ENCODE peak calls at places on chromosomes 13 and 19, in four cellular contexts. F, P, W and D are unnamed samples.

GRCh38 chr13:32530841-32531253 is 7.7 kb downstream of the N4BP2L2 start:
- DNase-seq in W (no peak), P (peak), F (no peak), D (no peak)

GRCh38 chr13:60009300-60010248 is 154.2 kb downstream of the DIAPH3 start:
- DNase-seq in P (no peak), W (no peak), F (no peak), D (no peak)

GRCh38 chr13:61414686-61415664 is 674 bp downstream of the PCDH20 start:
- DNase-seq in P (no peak), W (peak), F (no peak), D (peak)

GRCh38 chr13:99353836-99354235 is 46.6 kb upstream of the GPR183 start:
- DNase-seq in F (no peak), W (no peak), P (peak), D (no peak)

GRCh38 chr19:383922-384800 is 24.8 kb downstream of the C2CD4C start:
- DNase-seq in F (no peak), P (no peak), W (peak), D (no peak)

GRCh38 chr19:12202250-12202649 is 39.4 kb downstream of the ZNF136 start:
- DNase-seq in P (no peak), W (no peak), F (no peak), D (no peak)

GRCh38 chr19:18057557-18057956 is 29.2 kb downstream of the IL12RB1 start:
- DNase-seq in W (no peak), P (no peak), F (peak), D (no peak)

GRCh38 chr19:46221981-46222610 is 7.4 kb upstream of the IGFL1 start:
- DNase-seq in P (peak), W (no peak), F (peak), D (peak)

GRCh38 chr19:53102701-53103140 is 501 bp downstream of the ZNF160 start:
- DNase-seq in W (no peak), P (peak), F (peak), D (no peak)

GRCh38 chr19:10417598-10418280 is 2.6 kb upstream of the PDE4A start:
- DNase-seq in W (no peak), P (no peak), F (no peak), D (no peak)

GRCh38 chr19:32651729-32652140 is 23.2 kb downstream of the ANKRD27 start:
- DNase-seq in P (peak), W (no peak), F (no peak), D (peak)

GRCh38 chr13:97600438-97601080 is 166.6 kb downstream of the RAP2A start:
- DNase-seq in W (no peak), F (no peak), P (peak), D (no peak)

GRCh38 chr13:73672492-73672891 is 461.7 kb downstream of the KLF12 start:
- DNase-seq in W (no peak), F (no peak), P (no peak), D (peak)

GRCh38 chr19:33214621-33215020 is 11.0 kb downstream of the SLC7A10 start:
- DNase-seq in P (peak), F (no peak), W (no peak), D (peak)

GRCh38 chr19:48471836-48472235 is 2.7 kb downstream of the CYTH2 start:
- DNase-seq in P (no peak), F (no peak), W (no peak), D (no peak)

GRCh38 chr19:48470856-48471255 is 1.7 kb downstream of the CYTH2 start:
- DNase-seq in P (no peak), F (no peak), W (no peak), D (no peak)

GRCh38 chr19:48469056-48469881 is at the start of gene CYTH2:
- DNase-seq in F (peak), W (peak), P (peak), D (peak)

GRCh38 chr19:48468806-48469055 is 438 bp upstream of the CYTH2 start:
- DNase-seq in W (no peak), P (no peak), F (no peak), D (no peak)

DNA sequence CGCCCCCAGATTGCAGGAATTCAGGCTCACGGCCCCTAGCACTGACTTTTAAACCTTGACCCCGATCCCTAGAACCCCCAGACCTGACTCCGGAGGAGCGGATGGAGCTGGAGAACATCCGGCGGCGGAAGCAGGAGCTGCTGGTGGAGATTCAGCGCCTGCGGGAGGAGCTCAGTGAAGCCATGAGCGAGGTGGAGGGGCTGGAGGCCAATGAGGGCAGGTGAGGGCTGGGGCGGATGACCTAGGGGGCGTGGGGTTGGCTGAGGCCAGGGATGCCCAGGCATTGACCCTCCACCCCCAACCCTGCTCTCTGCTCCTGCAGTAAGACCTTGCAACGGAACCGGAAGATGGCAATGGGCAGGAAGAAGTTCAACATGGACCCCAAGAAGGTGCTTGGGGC is 1.1 kb downstream of the CYTH2 start:
- DNase-seq in F (no peak), P (no peak), W (no peak), D (no peak)
- H3K27ac ChIP-seq in F (peak), P (no peak), W (no peak), D (peak)

DNA sequence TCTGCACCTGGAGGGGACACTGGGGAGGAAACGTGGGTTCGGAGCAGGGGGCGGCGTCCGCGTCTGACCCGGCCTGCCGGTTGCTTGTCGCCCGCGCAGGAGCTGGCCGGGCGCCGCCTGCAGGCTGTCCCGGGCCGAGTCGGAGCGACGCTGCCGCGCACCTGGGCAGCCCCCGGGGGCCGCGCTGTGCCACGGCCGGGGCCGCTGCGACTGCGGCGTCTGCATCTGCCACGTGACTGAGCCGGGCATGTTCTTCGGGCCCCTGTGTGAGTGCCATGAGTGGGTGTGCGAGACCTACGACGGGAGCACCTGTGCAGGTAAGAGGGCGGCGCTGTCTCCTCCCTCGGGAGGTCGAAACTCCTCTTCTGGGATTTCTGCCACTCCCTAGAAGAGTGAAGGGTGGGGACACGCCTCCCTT is 1.3 kb downstream of the ITGBL1 start:
- DNase-seq in P (no peak), F (no peak), W (no peak), D (no peak)
- H3K27ac ChIP-seq in P (peak), F (no peak), W (no peak), D (peak)

DNA sequence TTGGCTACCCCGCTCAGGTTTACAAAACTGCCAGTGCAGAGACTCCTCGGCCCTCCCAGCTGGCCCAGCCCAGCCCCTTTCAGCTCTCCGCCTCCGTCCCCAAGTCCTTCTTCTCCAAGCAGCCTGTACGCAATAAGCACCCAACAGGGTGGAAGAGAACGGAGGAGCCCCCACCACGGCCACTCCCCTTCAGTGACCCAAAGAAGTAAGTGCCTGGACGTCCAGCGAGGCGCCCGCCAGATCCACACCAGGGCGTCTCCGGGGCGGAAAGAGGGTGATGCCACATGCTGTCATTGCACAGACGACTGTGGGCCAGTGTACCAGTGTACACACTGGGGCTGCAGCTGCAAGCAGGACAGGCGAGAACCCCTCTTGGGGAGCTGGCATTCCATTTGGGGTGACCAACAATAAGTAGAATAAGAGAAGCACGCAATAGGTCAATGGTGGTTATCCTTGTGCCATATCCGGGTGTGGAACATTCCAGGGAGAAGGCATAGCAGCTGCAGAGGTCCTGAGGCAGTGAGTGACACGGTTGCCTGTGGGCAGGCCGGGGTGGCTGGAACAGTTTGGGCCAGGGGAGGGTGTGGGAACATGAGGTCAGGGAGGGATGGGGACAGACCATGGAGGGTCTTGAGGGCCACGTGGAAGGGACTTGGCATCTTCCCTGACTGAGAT is 41.3 kb downstream of the DPF1 start:
- DNase-seq in P (no peak), W (no peak), F (no peak), D (no peak)
- H3K27ac ChIP-seq in P (no peak), W (no peak), F (no peak), D (no peak)

DNA sequence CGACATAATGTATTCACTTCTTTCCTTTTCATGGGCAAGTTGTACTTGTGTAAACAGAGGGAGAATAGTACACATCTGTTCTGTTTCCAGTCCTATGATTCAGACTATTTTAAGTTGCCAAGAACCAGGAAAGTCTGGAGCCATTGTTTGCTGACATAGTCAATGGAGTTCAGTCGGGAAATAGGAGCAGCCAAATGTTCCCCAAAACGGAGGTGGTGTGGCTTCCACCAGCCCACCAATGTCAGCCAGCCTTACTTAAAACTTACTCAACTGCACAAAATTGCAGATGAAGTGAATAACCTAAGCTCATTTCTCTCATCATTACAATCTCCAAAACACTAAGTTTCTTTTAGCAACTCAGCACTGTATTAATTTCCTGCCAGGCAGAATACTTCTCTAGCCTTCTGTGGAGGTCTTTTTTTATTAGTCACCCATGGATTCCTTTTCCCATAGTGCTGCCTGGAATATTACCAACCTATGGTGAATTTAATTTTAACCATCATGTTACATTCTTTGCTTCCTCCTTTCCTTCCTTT is 22.3 kb upstream of the CSNK1A1L start:
- DNase-seq in W (no peak), F (no peak), P (peak), D (no peak)
- H3K27ac ChIP-seq in W (no peak), F (no peak), P (peak), D (no peak)

GRCh38 chr19:40267601-40267997 is 17.5 kb downstream of the AKT2 start:
- DNase-seq in P (no peak), F (no peak), W (no peak), D (no peak)
- H3K27ac ChIP-seq in P (no peak), F (peak), W (no peak), D (no peak)

GRCh38 chr13:30388401-30389283 is 33.7 kb upstream of the UBE2L5 start:
- DNase-seq in F (peak), P (no peak), W (no peak), D (no peak)
- H3K27ac ChIP-seq in F (peak), P (no peak), W (no peak), D (no peak)

GRCh38 chr19:16328824-16329482 is 4.3 kb downstream of the KLF2 start:
- DNase-seq in W (no peak), P (no peak), F (no peak), D (no peak)

GRCh38 chr19:16330368-16330801 is 5.8 kb downstream of the KLF2 start:
- DNase-seq in W (no peak), F (peak), P (peak), D (peak)

GRCh38 chr19:16327911-16328823 is 3.5 kb downstream of the KLF2 start:
- DNase-seq in W (no peak), P (no peak), F (peak), D (peak)

GRCh38 chr19:16332991-16333624 is 8.5 kb downstream of the KLF2 start:
- DNase-seq in F (no peak), P (no peak), W (no peak), D (no peak)

DNA sequence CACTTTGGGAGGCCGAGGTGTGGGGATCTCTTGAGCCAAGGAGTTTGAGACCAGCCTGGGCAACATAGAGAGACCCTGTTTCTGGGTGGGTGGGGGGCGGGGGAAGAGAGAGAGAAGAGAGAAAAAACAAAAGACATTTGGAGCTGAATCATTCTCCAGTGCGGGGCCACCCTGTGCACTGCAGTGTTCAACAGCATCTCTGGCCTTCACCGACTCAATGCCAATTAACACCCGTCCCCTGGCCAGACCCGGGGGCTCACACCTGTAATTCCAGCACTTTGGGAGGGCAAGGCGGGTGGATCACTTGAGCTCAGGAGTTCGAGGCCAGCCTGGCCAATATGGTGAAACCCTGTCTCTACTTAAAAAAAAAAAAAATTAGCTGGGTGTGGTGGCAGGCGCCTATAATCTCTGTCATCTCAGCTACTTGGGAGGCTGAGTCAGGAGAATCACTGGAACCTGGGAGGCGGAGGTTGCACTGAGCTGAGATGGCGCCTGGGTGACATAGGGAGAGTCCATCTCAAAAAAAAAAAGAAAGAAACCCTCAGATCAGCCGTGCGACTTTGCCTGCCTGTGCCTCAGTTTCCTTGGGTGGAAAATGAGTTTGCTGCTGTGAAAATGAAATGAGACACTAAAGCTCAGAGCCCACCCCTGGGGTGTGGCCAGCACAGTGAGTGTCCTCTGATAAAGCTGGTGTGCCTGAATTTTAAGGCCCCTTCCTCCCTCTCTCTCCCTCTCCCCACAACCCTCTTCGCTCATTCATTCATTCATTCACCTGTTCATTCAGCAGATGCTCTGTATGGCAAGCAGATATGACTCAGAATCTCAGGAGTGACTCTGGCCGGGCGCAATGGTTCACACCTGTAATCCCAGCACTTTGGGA is 6.4 kb downstream of the KLF2 start:
- DNase-seq in P (peak), W (no peak), F (no peak), D (no peak)
- H3K27ac ChIP-seq in P (peak), W (no peak), F (peak), D (no peak)

DNA sequence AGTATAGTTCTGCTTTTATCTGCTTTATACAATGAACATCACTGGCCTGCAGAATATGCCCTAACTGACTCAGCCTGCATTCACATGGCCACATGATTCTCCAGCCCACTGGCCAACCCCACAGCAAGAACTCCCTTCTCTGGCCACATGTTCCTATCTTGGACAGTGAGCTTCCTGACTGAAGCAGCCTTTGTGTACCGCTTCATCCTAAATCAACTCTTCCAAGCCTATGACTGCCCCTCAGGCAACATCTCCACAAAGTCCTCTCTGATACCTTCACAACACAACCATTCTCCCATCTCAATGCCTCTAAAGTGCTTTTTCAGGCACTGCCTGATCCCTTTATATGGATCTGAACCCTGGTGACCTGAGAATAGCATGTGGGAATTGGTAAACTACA is 214.1 kb downstream of the COL4A1 start:
- DNase-seq in P (peak), W (no peak), F (no peak), D (no peak)
- H3K27ac ChIP-seq in P (no peak), W (no peak), F (no peak), D (no peak)

GRCh38 chr13:21413013-21413412 is 46.1 kb downstream of the ZDHHC20 start:
- DNase-seq in W (no peak), F (no peak), P (no peak), D (no peak)
- H3K27ac ChIP-seq in W (no peak), F (no peak), P (no peak), D (no peak)

GRCh38 chr19:31330237-31330636 is 19.0 kb downstream of the TSHZ3 start:
- DNase-seq in P (no peak), W (no peak), F (no peak), D (no peak)
- H3K27ac ChIP-seq in P (no peak), W (no peak), F (no peak), D (no peak)